ENCODE peak calls at places on chromosomes 12 and 14, in four cellular contexts. Z is HL-60, I is esophagus squamous epithelium, Y is foreskin fibroblast. W is an unnamed sample.

GRCh38 chr12:6235499-6235898 is 35.3 kb downstream of the CD9 start:
- DNase-seq in I (no peak), Z (no peak), Y (no peak), W (no peak)

GRCh38 chr14:59869381-59870255 is 958 bp downstream of the RTN1 start:
- DNase-seq in Z (no peak), Y (peak; percentile 7), I (no peak), W (no peak)

GRCh38 chr14:88005978-88006851 is 1.3 kb downstream of the GPR65 start:
- DNase-seq in Y (no peak), Z (no peak), I (no peak), W (no peak)

GRCh38 chr12:75825686-75826085 is 205.9 kb downstream of the PHLDA1 start:
- DNase-seq in I (no peak), Z (no peak), Y (peak; percentile 92), W (peak; percentile 91)

GRCh38 chr14:103544627-103545218 is 15.7 kb downstream of the TRMT61A start:
- DNase-seq in Y (no peak), I (no peak), Z (no peak), W (no peak)

GRCh38 chr14:81247271-81247766 is 26.6 kb upstream of the GTF2A1 start:
- DNase-seq in Z (no peak), Y (peak; percentile 70), I (no peak), W (no peak)

GRCh38 chr14:22981090-22982012 is 1.0 kb downstream of the AJUBA start:
- DNase-seq in I (no peak), Z (no peak), Y (peak; percentile 57), W (no peak)

GRCh38 chr12:120363274-120363855 is 5.6 kb downstream of the MSI1 start:
- DNase-seq in Y (peak; percentile 20), Z (no peak), I (no peak), W (no peak)

GRCh38 chr12:114306646-114307045 is 99.3 kb downstream of the TBX5 start:
- DNase-seq in I (no peak), Z (no peak), Y (peak; percentile 84), W (peak; percentile 2)

GRCh38 chr12:79725987-79726386 is 35.2 kb upstream of the PAWR start:
- DNase-seq in I (no peak), Y (peak; percentile 81), Z (no peak), W (peak; percentile 52)

GRCh38 chr12:643478-644292 is 19.6 kb downstream of the NINJ2 start:
- DNase-seq in I (no peak), Z (peak; percentile 65), Y (no peak), W (no peak)

GRCh38 chr14:64089920-64090319 is 204.3 kb downstream of the ESR2 start:
- DNase-seq in Y (peak; percentile 28), Z (no peak), I (no peak), W (peak; percentile 29)

GRCh38 chr12:2890001-2890387 is 697 bp upstream of the TULP3 start:
- DNase-seq in I (no peak), Y (no peak), Z (no peak), W (no peak)

GRCh38 chr12:131077931-131078391 is 124.3 kb downstream of the ADGRD1 start:
- DNase-seq in Y (no peak), Z (no peak), I (no peak), W (no peak)

GRCh38 chr12:54471793-54472192 is 1.6 kb downstream of the GTSF1 start:
- DNase-seq in Y (no peak), I (no peak), Z (no peak), W (no peak)

GRCh38 chr12:118237053-118237665 is 101.2 kb downstream of the PEBP1 start:
- DNase-seq in Z (no peak), Y (no peak), I (no peak), W (no peak)

GRCh38 chr12:51593539-51593938 is 2.5 kb downstream of the SCN8A start:
- DNase-seq in Z (no peak), Y (peak; percentile 85), I (no peak), W (peak; percentile 59)

GRCh38 chr12:8968761-8969160 is 19.3 kb upstream of the M6PR start:
- DNase-seq in Z (no peak), Y (no peak), I (no peak), W (no peak)

GRCh38 chr12:82527165-82527780 is 159.4 kb upstream of the TMTC2 start:
- DNase-seq in Z (peak; percentile 21), Y (peak; percentile 81), I (no peak), W (peak; percentile 59)

GRCh38 chr12:67981236-67982164 is 7.7 kb upstream of the IFNG-AS1 start:
- DNase-seq in Y (peak; percentile 94), I (no peak), Z (no peak), W (peak; percentile 63)

GRCh38 chr14:73753043-73753886 is 39.1 kb upstream of the PNMA1 start:
- DNase-seq in Y (peak; percentile 55), Z (no peak), I (no peak), W (peak; percentile 77)

GRCh38 chr14:88380405-88380804 is 5.1 kb upstream of the SPATA7 start:
- DNase-seq in I (no peak), Y (peak; percentile 27), Z (no peak), W (peak; percentile 12)

GRCh38 chr14:95300002-95300696 is 19.6 kb downstream of the CLMN start:
- DNase-seq in I (no peak), Y (no peak), Z (no peak), W (no peak)

GRCh38 chr12:32115404-32116104 is 8.9 kb downstream of the BICD1 start:
- DNase-seq in Y (peak; percentile 99), I (no peak), Z (peak; percentile 62), W (peak; percentile 99)

GRCh38 chr12:68915055-68915454 is 17.9 kb downstream of the CPM start:
- DNase-seq in Y (peak; percentile 82), I (no peak), Z (no peak), W (peak; percentile 70)

GRCh38 chr12:114679942-114680341 is 4.0 kb downstream of the TBX3 start:
- DNase-seq in Y (no peak), I (no peak), Z (no peak), W (peak; percentile 61)

GRCh38 chr14:100410056-100410565 is 87.0 kb downstream of the SLC25A47 start:
- DNase-seq in I (no peak), Y (no peak), Z (no peak), W (peak; percentile 67)

GRCh38 chr14:39369029-39369428 is 63.2 kb downstream of the FBXO33 start:
- DNase-seq in Y (no peak), I (no peak), Z (no peak), W (no peak)

GRCh38 chr14:51205486-51205885 is 34.6 kb upstream of the TMX1 start:
- DNase-seq in Z (no peak), Y (peak; percentile 20), I (no peak), W (no peak)

GRCh38 chr12:108772247-108772646 is 40.9 kb upstream of the CORO1C start:
- DNase-seq in Y (no peak), Z (no peak), I (no peak), W (no peak)

GRCh38 chr12:64526859-64527258 is 74.9 kb downstream of the TBK1 start:
- DNase-seq in I (no peak), Z (no peak), Y (peak; percentile 77), W (no peak)

GRCh38 chr12:50595667-50596066 is 90.9 kb downstream of the DIP2B start:
- DNase-seq in Z (no peak), I (no peak), Y (no peak), W (no peak)

GRCh38 chr12:50639721-50640120 is 124.2 kb upstream of the ATF1 start:
- DNase-seq in Y (no peak), Z (no peak), I (no peak), W (no peak)

GRCh38 chr14:100611811-100612480 is 24.7 kb upstream of the BEGAIN start:
- DNase-seq in Z (no peak), Y (no peak), I (no peak), W (no peak)

GRCh38 chr12:45244561-45245348 is 28.9 kb downstream of the ANO6 start:
- DNase-seq in I (no peak), Y (peak; percentile 13), Z (no peak), W (peak; percentile 91)

GRCh38 chr14:65847065-65847847 is 434.7 kb downstream of the FUT8 start:
- DNase-seq in I (no peak), Y (no peak), Z (no peak), W (no peak)

GRCh38 chr14:52553002-52553670 is 500 bp downstream of the GPR137C start:
- DNase-seq in Z (no peak), I (no peak), Y (peak; percentile 48), W (peak; percentile 5)

GRCh38 chr14:52550661-52551060 is 1.6 kb downstream of the TXNDC16 start:
- DNase-seq in Y (no peak), Z (no peak), I (no peak), W (no peak)

GRCh38 chr14:52551205-52551604 is 1.1 kb downstream of the TXNDC16 start:
- DNase-seq in I (no peak), Z (no peak), Y (no peak), W (no peak)

GRCh38 chr14:52552063-52552988 is at the start of the genes GPR137C and TXNDC16:
- DNase-seq in Z (peak; percentile 97), I (peak; percentile 96), Y (peak; percentile 100), W (peak; percentile 99)

GRCh38 chr14:52551696-52552062 is 626 bp downstream of the TXNDC16 start:
- DNase-seq in I (peak; percentile 1), Y (peak; percentile 70), Z (no peak), W (peak; percentile 30)
- TF ChIP-seq CTCF in I (no peak), Y (peak; percentile 38), Z (peak; percentile 33), W (peak; percentile 12)

DNA sequence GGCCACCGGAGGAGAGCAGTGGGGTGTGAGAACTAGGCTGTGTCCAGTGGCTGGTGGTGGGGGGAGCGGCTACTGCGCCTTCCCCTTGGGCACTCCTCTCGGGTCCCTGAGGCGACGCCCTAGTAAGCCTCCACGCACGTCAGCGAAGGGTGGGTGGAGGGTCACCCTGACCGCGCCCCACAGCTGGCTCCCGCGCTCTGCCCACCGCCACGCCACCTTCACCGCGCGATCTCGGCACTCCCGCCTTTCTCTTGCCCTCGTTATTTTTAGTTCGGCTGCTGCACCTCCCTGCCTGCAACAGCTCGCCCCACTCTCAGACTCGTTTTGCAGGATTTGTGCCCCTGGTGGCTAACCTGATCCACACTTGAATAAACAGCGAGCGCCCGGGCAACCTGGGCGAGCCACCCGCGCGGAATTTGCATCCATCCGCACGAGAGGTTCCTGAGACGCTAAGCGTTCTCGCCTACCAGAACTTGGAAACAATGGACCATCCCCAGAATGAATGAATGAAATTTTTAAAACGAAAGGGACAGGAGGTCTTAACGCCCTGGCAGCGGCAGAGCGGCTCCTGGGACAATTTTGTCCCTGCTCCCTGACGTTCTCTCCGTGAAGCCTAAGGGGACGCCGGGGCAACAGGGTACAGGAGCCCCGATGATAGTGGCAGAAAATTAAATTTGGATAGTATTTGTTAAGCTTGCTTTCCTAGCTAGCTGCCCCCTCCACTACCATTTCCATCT is 7.0 kb upstream of the BMP4 start:
- DNase-seq in I (no peak), Z (no peak), Y (peak; percentile 61), W (no peak)
- H3K4me3 ChIP-seq in I (peak overlapping the region; percentile 30), Z (no peak overlapping the region), Y (peak overlapping the region; percentile 27), W (peak overlapping the region; percentile 27)

DNA sequence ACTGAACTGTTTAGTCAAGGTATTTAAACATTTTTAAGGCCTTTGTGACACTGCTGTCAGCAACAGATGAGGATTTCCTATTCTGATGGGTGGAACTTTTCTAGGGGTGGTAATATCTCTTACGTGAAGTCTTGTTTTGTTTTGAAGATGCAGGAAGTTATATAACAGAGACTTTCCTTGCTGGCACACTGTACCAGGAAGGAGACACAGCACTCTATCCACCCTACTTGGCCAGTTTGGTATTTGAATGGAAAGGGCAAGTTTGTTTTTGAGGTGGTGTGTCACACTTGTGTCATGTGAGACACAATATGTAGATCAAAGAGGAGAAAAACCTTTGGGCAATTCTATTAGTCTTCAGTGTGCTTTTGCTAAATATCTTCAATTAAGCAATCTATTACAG is 51.6 kb upstream of the SRP54 start:
- DNase-seq in I (no peak), Z (no peak), Y (peak; percentile 52), W (no peak)
- TF ChIP-seq CTCF in I (no peak), Z (no peak), Y (no peak), W (no peak)

GRCh38 chr14:61813101-61813596 is 50.9 kb downstream of the SNAPC1 start:
- DNase-seq in I (no peak), Y (peak; percentile 20), Z (no peak), W (no peak)
- H3K4me3 ChIP-seq in I (peak overlapping the region; percentile 33), Y (peak overlapping the region; percentile 29), Z (no peak overlapping the region), W (peak overlapping the region; percentile 53)

W was measured in fibroblast of villous mesenchyme.